ENCODE peak calls at places on chromosome 15, in ten cellular contexts. Y is stomach; R is skeletal muscle cell; Q is PC-9; X is Peyer's patch; J is kidney epithelial cell; N is heart left ventricle; D is spleen; K is CD8-positive, alpha-beta memory T cell; F is lower lobe of right lung. C is an unnamed sample.

GRCh38 chr15:44092221-44092620 is 102.8 kb downstream of the FRMD5 start:
- DNase-seq in X (no peak), N (no peak), J (peak), R (no peak), K (no peak), Q (no peak), D (no peak), F (no peak), Y (no peak), C (no peak)

GRCh38 chr15:63041982-63042878 is at the start of gene TPM1:
- DNase-seq in N (peak), K (no peak), J (peak), X (peak), Q (peak), D (peak), F (peak), R (no peak), Y (peak), C (peak)

GRCh38 chr15:69926011-69926410 is 171.7 kb downstream of the TLE3 start:
- DNase-seq in K (no peak), F (no peak), Q (peak), X (no peak), N (no peak), J (no peak), R (no peak), Y (no peak), D (no peak), C (peak)

GRCh38 chr15:29226431-29227216 is 43.0 kb downstream of the NSMCE3 start:
- DNase-seq in N (no peak), F (no peak), J (no peak), X (no peak), R (no peak), D (no peak), Y (no peak), K (no peak), Q (no peak), C (no peak)

GRCh38 chr15:62994975-62995730 is 47.4 kb upstream of the TPM1 start:
- DNase-seq in Q (no peak), R (peak), Y (no peak), X (no peak), K (no peak), J (no peak), N (no peak), F (no peak), D (no peak), C (no peak)

GRCh38 chr15:38894260-38894948 is 329.8 kb upstream of the RASGRP1 start:
- DNase-seq in Y (no peak), J (peak), F (no peak), D (no peak), K (no peak), R (peak), X (no peak), N (no peak), Q (no peak), C (peak)

GRCh38 chr15:38042707-38043445 is 108.4 kb downstream of the TMCO5A start:
- DNase-seq in R (no peak), K (no peak), F (no peak), Y (no peak), J (no peak), N (peak), X (no peak), D (peak), Q (no peak), C (no peak)

GRCh38 chr15:62324382-62324781 is 159.3 kb upstream of the C2CD4B start:
- DNase-seq in J (no peak), D (no peak), X (no peak), K (no peak), Q (no peak), Y (no peak), F (no peak), R (no peak), N (no peak), C (no peak)

GRCh38 chr15:67501177-67501835 is 19.6 kb upstream of the C15orf61 start:
- DNase-seq in N (no peak), J (no peak), Y (no peak), R (no peak), F (no peak), Q (no peak), D (no peak), X (no peak), K (no peak), C (no peak)

GRCh38 chr15:32718822-32719716 is 1.3 kb downstream of the GREM1 start:
- DNase-seq in Y (peak), D (no peak), N (no peak), Q (no peak), J (no peak), F (peak), X (no peak), R (no peak), K (no peak), C (peak)

GRCh38 chr15:51907136-51907862 is 64.3 kb downstream of the LEO1 start:
- DNase-seq in Q (peak), F (no peak), Y (peak), D (no peak), J (peak), X (peak), R (no peak), N (no peak), K (no peak), C (no peak)

GRCh38 chr15:70573121-70573850 is 190.1 kb downstream of the UACA start:
- DNase-seq in D (no peak), Q (no peak), R (no peak), Y (no peak), J (no peak), N (no peak), K (no peak), X (no peak), F (no peak), C (no peak)

GRCh38 chr15:70241031-70241430 is 143.3 kb upstream of the TLE3 start:
- DNase-seq in Q (no peak), Y (no peak), R (no peak), N (no peak), F (no peak), J (no peak), D (peak), X (peak), K (no peak), C (no peak)

GRCh38 chr15:39999538-39999937 is 39.4 kb downstream of the SRP14 start:
- DNase-seq in R (no peak), D (no peak), X (no peak), K (no peak), Y (no peak), N (no peak), F (no peak), J (no peak), Q (no peak), C (no peak)

GRCh38 chr15:39582977-39583585 is 2.2 kb downstream of the THBS1 start:
- DNase-seq in Q (no peak), D (no peak), N (no peak), K (no peak), R (no peak), X (no peak), F (no peak), Y (no peak), J (no peak), C (peak)

GRCh38 chr15:81939604-81940440 is 106.0 kb downstream of the MEX3B start:
- DNase-seq in X (no peak), J (no peak), F (no peak), D (no peak), N (no peak), K (no peak), Y (no peak), R (no peak), Q (no peak), C (peak)

GRCh38 chr15:86444527-86444926 is 364.9 kb downstream of the AGBL1 start:
- DNase-seq in Q (no peak), R (no peak), K (no peak), J (no peak), F (no peak), D (no peak), X (no peak), Y (no peak), N (no peak), C (peak)

GRCh38 chr15:66077320-66077663 is 176.3 kb downstream of the MEGF11 start:
- DNase-seq in Q (no peak), N (no peak), D (no peak), R (no peak), Y (no peak), K (no peak), F (no peak), X (no peak), J (no peak), C (no peak)

GRCh38 chr15:30953731-30954378 is 37.6 kb downstream of the MTMR10 start:
- DNase-seq in Y (no peak), X (no peak), F (no peak), Q (peak), D (peak), J (peak), K (no peak), N (no peak), R (peak), C (no peak)

GRCh38 chr15:52727825-52728224 is 48.6 kb upstream of the ATOSA start:
- DNase-seq in K (no peak), D (no peak), X (no peak), R (no peak), Q (no peak), F (no peak), N (no peak), Y (no peak), J (no peak), C (no peak)

GRCh38 chr15:45354711-45355110 is 23.6 kb downstream of the GATM start:
- DNase-seq in D (no peak), K (no peak), X (no peak), R (no peak), Q (no peak), J (no peak), N (no peak), F (no peak), Y (no peak), C (no peak)

GRCh38 chr15:84715442-84716035 is 400 bp downstream of the SEC11A start:
- DNase-seq in J (no peak), Q (peak), D (peak), K (peak), Y (peak), F (no peak), N (peak), X (peak), R (no peak), C (peak)

GRCh38 chr15:29770796-29771195 is 51.5 kb downstream of the TJP1 start:
- DNase-seq in Y (no peak), D (no peak), N (no peak), X (no peak), Q (no peak), K (no peak), R (no peak), F (no peak), J (no peak), C (no peak)

GRCh38 chr15:49918106-49918505 is 200.9 kb downstream of the ATP8B4 start:
- DNase-seq in K (no peak), J (no peak), N (peak), F (no peak), Y (no peak), R (peak), X (no peak), D (no peak), Q (no peak), C (peak)

GRCh38 chr15:78201281-78202190 is 32.8 kb downstream of the ACSBG1 start:
- DNase-seq in D (no peak), N (no peak), J (no peak), X (peak), R (no peak), K (no peak), Y (peak), Q (no peak), F (peak), C (no peak)

GRCh38 chr15:84684092-84684491 is 26.1 kb upstream of the NMB start:
- DNase-seq in F (no peak), Q (no peak), R (no peak), J (peak), N (no peak), Y (no peak), D (no peak), X (no peak), K (no peak), C (no peak)

GRCh38 chr15:24955549-24955929 is 752 bp downstream of the SNRPN start:
- DNase-seq in K (peak), J (no peak), N (peak), Y (no peak), R (no peak), F (peak), X (peak), Q (no peak), D (peak), C (no peak)

GRCh38 chr15:98568382-98569017 is 79.8 kb upstream of the IGF1R start:
- DNase-seq in N (no peak), Q (no peak), J (no peak), F (no peak), K (no peak), Y (no peak), X (no peak), R (no peak), D (no peak), C (no peak)

GRCh38 chr15:98565566-98565965 is 82.8 kb upstream of the IGF1R start:
- DNase-seq in R (no peak), N (no peak), J (no peak), Y (no peak), X (no peak), F (no peak), Q (no peak), D (no peak), K (no peak), C (no peak)

GRCh38 chr15:98567951-98568350 is 80.4 kb upstream of the IGF1R start:
- DNase-seq in F (no peak), Q (peak), X (no peak), R (no peak), D (no peak), K (no peak), J (no peak), Y (no peak), N (no peak), C (peak)

GRCh38 chr15:98570119-98570518 is 78.2 kb upstream of the IGF1R start:
- DNase-seq in R (no peak), F (no peak), D (no peak), Q (no peak), J (no peak), X (no peak), Y (no peak), N (no peak), K (no peak), C (no peak)
- H3K4me3 ChIP-seq in R (no peak), F (no peak), D (no peak), Q (no peak), J (no peak), X (no peak), Y (no peak), N (no peak), K (no peak), C (no peak)

DNA sequence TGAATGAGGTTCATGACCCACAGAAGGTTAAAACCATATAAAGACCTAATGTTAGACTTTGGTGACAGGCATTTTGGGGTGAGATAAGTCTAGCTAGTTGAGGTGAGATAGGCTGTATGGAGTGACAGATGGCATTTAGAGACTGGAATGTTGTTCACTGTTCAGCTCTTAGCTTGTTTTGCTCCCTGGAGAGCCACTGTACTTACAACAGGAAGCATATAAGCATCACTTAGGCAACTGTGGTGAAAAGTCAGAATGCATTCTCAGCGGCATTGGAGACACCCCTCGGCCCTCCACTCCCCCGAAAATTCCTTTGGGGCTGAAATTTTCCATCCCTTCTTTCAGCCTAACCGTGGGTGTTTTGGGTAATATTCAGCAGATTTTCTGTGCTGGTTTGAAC is 73.4 kb downstream of the SLCO3A1 start:
- DNase-seq in Q (no peak), K (no peak), R (peak), Y (no peak), X (no peak), F (no peak), D (no peak), N (no peak), J (no peak), C (no peak)
- H3K4me3 ChIP-seq in Q (no peak), K (no peak), R (no peak), Y (no peak), X (no peak), F (no peak), D (no peak), N (no peak), J (no peak), C (no peak)

GRCh38 chr15:76345880-76346665 is 9.5 kb downstream of the ISL2 start:
- DNase-seq in J (no peak), R (no peak), D (peak), X (peak), F (peak), K (no peak), N (no peak), Y (no peak), Q (no peak), C (no peak)

GRCh38 chr15:76345269-76345879 is 8.8 kb downstream of the ISL2 start:
- DNase-seq in Y (no peak), N (no peak), D (no peak), F (no peak), Q (no peak), R (no peak), K (no peak), X (no peak), J (no peak), C (no peak)

GRCh38 chr15:76349301-76350070 is 12.9 kb downstream of the ISL2 start:
- DNase-seq in K (no peak), X (no peak), J (no peak), F (no peak), Y (no peak), R (no peak), N (no peak), D (no peak), Q (no peak), C (no peak)

GRCh38 chr15:76346666-76347506 is 10.3 kb downstream of the ISL2 start:
- DNase-seq in J (no peak), Q (no peak), X (no peak), N (no peak), K (no peak), R (no peak), D (peak), Y (no peak), F (no peak), C (no peak)

GRCh38 chr15:76347507-76348055 is 11.0 kb downstream of the ISL2 start:
- DNase-seq in Y (no peak), R (no peak), Q (no peak), J (no peak), F (no peak), D (no peak), X (no peak), N (no peak), K (no peak), C (no peak)
- H3K4me3 ChIP-seq in Y (peak), R (peak), Q (no peak), J (no peak), F (peak), D (no peak), X (no peak), N (no peak), K (no peak), C (no peak)

DNA sequence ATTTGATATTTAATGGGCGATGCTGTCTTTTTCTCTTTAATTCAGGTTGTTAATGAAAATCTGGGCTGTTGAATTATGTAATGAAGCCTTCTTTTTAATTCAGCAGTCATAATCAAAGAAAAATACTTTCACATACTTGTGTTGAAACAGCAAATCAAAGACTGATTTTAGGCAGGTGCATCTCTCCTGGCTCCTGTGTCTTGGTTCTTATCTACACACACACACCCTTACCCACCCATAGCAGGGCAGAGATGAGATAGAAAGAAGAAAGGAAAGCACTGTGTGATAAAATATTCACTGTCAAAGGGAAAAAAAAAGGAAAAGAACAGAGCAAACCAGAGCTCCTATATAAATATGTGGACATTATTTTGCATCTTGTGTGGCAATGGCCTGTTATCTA is 130.6 kb upstream of the CGNL1 start:
- DNase-seq in F (no peak), X (no peak), Y (no peak), R (no peak), D (no peak), K (no peak), N (no peak), Q (no peak), J (no peak), C (no peak)
- H3K4me3 ChIP-seq in F (no peak), X (no peak), Y (no peak), R (no peak), D (no peak), K (no peak), N (no peak), Q (no peak), J (no peak), C (no peak)

DNA sequence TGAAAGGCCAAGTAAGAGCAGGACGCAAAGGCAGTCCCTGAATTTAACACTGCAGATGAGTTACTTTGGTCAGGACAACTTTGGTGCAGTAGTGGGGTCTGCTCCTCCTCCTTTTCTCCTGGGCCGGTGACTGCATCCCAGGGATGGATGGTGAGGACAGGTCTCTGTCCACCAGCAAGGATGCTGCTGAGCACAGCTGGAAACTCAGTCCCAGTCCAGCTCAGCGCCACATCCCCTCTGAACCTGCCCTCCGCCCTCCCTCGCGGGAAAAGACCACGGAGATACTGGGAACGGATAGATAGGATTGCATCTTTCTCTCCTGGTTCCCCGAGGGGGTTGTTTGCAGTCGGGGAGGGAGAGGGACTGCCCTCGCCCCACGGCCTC is 13.8 kb downstream of the GRAMD2A start:
- DNase-seq in X (no peak), N (no peak), Y (no peak), Q (no peak), K (no peak), R (no peak), D (peak), J (no peak), F (no peak), C (no peak)
- H3K4me3 ChIP-seq in X (peak), N (peak), Y (peak), Q (peak), K (no peak), R (peak), D (no peak), J (no peak), F (peak), C (peak)

GRCh38 chr15:80482686-80483085 is 78.5 kb downstream of the ARNT2 start:
- DNase-seq in D (no peak), Y (no peak), X (no peak), Q (no peak), R (no peak), K (no peak), J (no peak), N (no peak), F (no peak), C (no peak)

GRCh38 chr15:80479191-80479590 is 75.0 kb downstream of the ARNT2 start:
- DNase-seq in X (no peak), N (no peak), Y (no peak), R (no peak), J (no peak), K (no peak), F (no peak), Q (no peak), D (no peak), C (no peak)

GRCh38 chr15:80478075-80478474 is 73.9 kb downstream of the ARNT2 start:
- DNase-seq in J (no peak), Q (no peak), R (no peak), F (no peak), K (no peak), X (no peak), D (no peak), N (no peak), Y (no peak), C (peak)

GRCh38 chr15:80480909-80481308 is 76.7 kb downstream of the ARNT2 start:
- DNase-seq in X (peak), Y (no peak), D (no peak), K (no peak), R (peak), J (peak), F (no peak), N (peak), Q (no peak), C (peak)

GRCh38 chr15:80480171-80480811 is 76.1 kb downstream of the ARNT2 start:
- DNase-seq in Y (no peak), N (no peak), F (no peak), X (no peak), J (no peak), Q (no peak), D (no peak), R (no peak), K (no peak), C (no peak)
- H3K4me3 ChIP-seq in Y (no peak), N (no peak), F (no peak), X (no peak), J (no peak), Q (no peak), D (no peak), R (no peak), K (no peak), C (no peak)

GRCh38 chr15:73994419-73994883 is at the start of gene PML:
- DNase-seq in D (peak), N (peak), Q (peak), J (peak), X (peak), Y (peak), F (peak), K (peak), R (peak), C (peak)

GRCh38 chr15:73997986-73998385 is 3.5 kb downstream of the PML start:
- DNase-seq in D (no peak), K (no peak), N (no peak), J (no peak), Y (no peak), X (no peak), R (no peak), F (no peak), Q (no peak), C (no peak)

GRCh38 chr15:73994912-73995622 is 551 bp downstream of the PML start:
- DNase-seq in N (no peak), Q (no peak), K (no peak), R (no peak), X (peak), D (peak), J (no peak), F (peak), Y (no peak), C (peak)

GRCh38 chr15:73996267-73996666 is 1.8 kb downstream of the PML start:
- DNase-seq in J (no peak), X (no peak), R (no peak), N (no peak), Y (no peak), D (no peak), F (no peak), K (no peak), Q (no peak), C (no peak)

GRCh38 chr15:73996939-73997338 is 2.4 kb downstream of the PML start:
- DNase-seq in Y (no peak), D (no peak), J (no peak), R (no peak), K (no peak), F (no peak), N (no peak), Q (peak), X (peak), C (no peak)
- H3K4me3 ChIP-seq in Y (peak), D (peak), J (peak), R (peak), K (peak), F (peak), N (peak), Q (peak), X (peak), C (no peak)

C was measured in SJCRH30.